ENCODE peak calls at places on chromosomes 6 and 20, in eight cellular contexts. L is CD8-positive, alpha-beta T cell; S is mucosa of descending colon; U is caudate nucleus; V is NCI-H69; K is psoas muscle; N is stimulated activated CD8-positive, alpha-beta memory T cell treated with anti-CD3 and anti-CD28 coated beads, Interleukin-15, amount 100 ng/mL, for 1 hour; Q is dermis blood vessel endothelial cell. J is an unnamed sample.

GRCh38 chr6:130132286-130132701 is 90.5 kb downstream of the SAMD3 start:
- DNase-seq in L (peak), S (peak), U (no peak), V (no peak), K (no peak), N (peak), Q (no peak), J (peak)

GRCh38 chr6:137432054-137432545 is 62.1 kb downstream of the OLIG3 start:
- DNase-seq in L (no peak), S (no peak), U (no peak), V (peak), K (no peak), N (no peak), Q (no peak), J (no peak)

GRCh38 chr6:50449128-50449527 is 264.2 kb upstream of the TFAP2D start:
- DNase-seq in L (no peak), S (no peak), U (no peak), V (no peak), K (no peak), N (no peak), Q (no peak), J (no peak)

GRCh38 chr6:3876866-3877265 is 27.7 kb downstream of the FAM50B start:
- DNase-seq in L (no peak), S (no peak), U (no peak), V (no peak), K (no peak), N (no peak), Q (peak), J (no peak)

GRCh38 chr6:46072866-46073265 is 56.9 kb upstream of the ENPP4 start:
- DNase-seq in L (no peak), S (no peak), U (no peak), V (no peak), K (no peak), N (no peak), Q (no peak), J (no peak)

GRCh38 chr6:152136449-152136825 is 329.0 kb downstream of the ESR1 start:
- DNase-seq in L (no peak), S (no peak), U (no peak), V (peak), K (no peak), N (no peak), Q (peak), J (no peak)

GRCh38 chr6:138503881-138504680 is 4.8 kb upstream of the NHSL1 start:
- DNase-seq in L (no peak), S (peak), U (no peak), V (no peak), K (no peak), N (no peak), Q (no peak), J (no peak)

GRCh38 chr6:23414922-23415321 is 711.1 kb upstream of the NRSN1 start:
- DNase-seq in L (no peak), S (no peak), U (no peak), V (no peak), K (no peak), N (no peak), Q (no peak), J (no peak)

GRCh38 chr6:119333707-119334295 is 15.8 kb downstream of the MAN1A1 start:
- DNase-seq in L (no peak), S (no peak), U (no peak), V (peak), K (no peak), N (no peak), Q (peak), J (no peak)

GRCh38 chr6:11575408-11576033 is 38.0 kb downstream of the TMEM170B start:
- DNase-seq in L (peak), S (peak), U (no peak), V (peak), K (no peak), N (peak), Q (peak), J (peak)

GRCh38 chr20:42442728-42443127 is 747.0 kb downstream of the PTPRT start:
- DNase-seq in L (no peak), S (peak), U (no peak), V (no peak), K (peak), N (no peak), Q (no peak), J (no peak)

GRCh38 chr6:21615504-21615903 is 22.0 kb downstream of the SOX4 start:
- DNase-seq in L (no peak), S (no peak), U (no peak), V (peak), K (no peak), N (no peak), Q (peak), J (no peak)

GRCh38 chr20:58213112-58213511 is 15.3 kb downstream of the ANKRD60 start:
- DNase-seq in L (no peak), S (no peak), U (no peak), V (peak), K (no peak), N (no peak), Q (peak), J (no peak)

GRCh38 chr6:11744753-11745152 is 33.9 kb downstream of the ADTRP start:
- DNase-seq in L (no peak), S (peak), U (no peak), V (no peak), K (peak), N (no peak), Q (peak), J (no peak)

GRCh38 chr20:12847862-12848261 is 160.9 kb upstream of the SPTLC3 start:
- DNase-seq in L (no peak), S (no peak), U (no peak), V (no peak), K (no peak), N (no peak), Q (no peak), J (no peak)

GRCh38 chr20:10730629-10731183 is 56.9 kb upstream of the JAG1 start:
- DNase-seq in L (no peak), S (no peak), U (no peak), V (no peak), K (no peak), N (no peak), Q (no peak), J (no peak)

GRCh38 chr6:3527797-3528067 is 70.9 kb upstream of the SLC22A23 start:
- DNase-seq in L (no peak), S (no peak), U (no peak), V (no peak), K (no peak), N (no peak), Q (no peak), J (no peak)

GRCh38 chr20:17565164-17565845 is 4.6 kb upstream of the DSTN start:
- DNase-seq in L (no peak), S (no peak), U (no peak), V (peak), K (no peak), N (no peak), Q (no peak), J (no peak)

GRCh38 chr6:128463942-128464341 is 56.5 kb downstream of the PTPRK start:
- DNase-seq in L (no peak), S (no peak), U (no peak), V (peak), K (no peak), N (no peak), Q (peak), J (no peak)

GRCh38 chr6:110034637-110035096 is 56.6 kb downstream of the GPR6 start:
- DNase-seq in L (no peak), S (no peak), U (no peak), V (no peak), K (no peak), N (no peak), Q (no peak), J (no peak)

GRCh38 chr6:44446626-44447297 is 59.3 kb downstream of the CDC5L start:
- DNase-seq in L (no peak), S (no peak), U (no peak), V (peak), K (no peak), N (no peak), Q (no peak), J (no peak)

GRCh38 chr6:21905531-21905930 is 312.0 kb downstream of the SOX4 start:
- DNase-seq in L (no peak), S (no peak), U (no peak), V (no peak), K (no peak), N (no peak), Q (no peak), J (no peak)

GRCh38 chr6:122717350-122717749 is 62.2 kb upstream of the FABP7 start:
- DNase-seq in L (no peak), S (no peak), U (no peak), V (peak), K (no peak), N (no peak), Q (no peak), J (no peak)

GRCh38 chr6:157263146-157263545 is 60.2 kb downstream of the TMEM242 start:
- DNase-seq in L (no peak), S (no peak), U (no peak), V (no peak), K (no peak), N (no peak), Q (peak), J (no peak)

GRCh38 chr6:150683320-150683719 is 83.6 kb downstream of the PLEKHG1 start:
- DNase-seq in L (no peak), S (no peak), U (no peak), V (no peak), K (peak), N (no peak), Q (peak), J (no peak)

GRCh38 chr6:110033101-110033500 is 55.0 kb downstream of the GPR6 start:
- DNase-seq in L (no peak), S (no peak), U (no peak), V (no peak), K (no peak), N (no peak), Q (no peak), J (no peak)

GRCh38 chr6:95577317-95578105 is at the start of gene MANEA:
- DNase-seq in L (peak), S (peak), U (peak), V (peak), K (peak), N (peak), Q (peak), J (peak)

GRCh38 chr6:84272298-84272697 is 44.9 kb upstream of the CEP162 start:
- DNase-seq in L (no peak), S (no peak), U (no peak), V (no peak), K (no peak), N (no peak), Q (no peak), J (no peak)

GRCh38 chr6:55782275-55782674 is 93.1 kb downstream of the BMP5 start:
- DNase-seq in L (no peak), S (no peak), U (no peak), V (no peak), K (no peak), N (no peak), Q (no peak), J (no peak)

GRCh38 chr20:36149469-36149868 is 5.1 kb upstream of the EPB41L1 start:
- DNase-seq in L (no peak), S (no peak), U (no peak), V (peak), K (peak), N (no peak), Q (no peak), J (no peak)

GRCh38 chr20:56870271-56870670 is 241.2 kb downstream of the TFAP2C start:
- DNase-seq in L (no peak), S (no peak), U (no peak), V (no peak), K (no peak), N (no peak), Q (no peak), J (no peak)

GRCh38 chr6:159170999-159171712 is 2.0 kb downstream of the FNDC1 start:
- DNase-seq in L (no peak), S (no peak), U (no peak), V (no peak), K (no peak), N (no peak), Q (no peak), J (no peak)

GRCh38 chr20:9739991-9740390 is 98.9 kb downstream of the PAK5 start:
- DNase-seq in L (no peak), S (no peak), U (no peak), V (no peak), K (no peak), N (no peak), Q (no peak), J (no peak)

GRCh38 chr6:13295576-13295975 is 32.8 kb downstream of the TBC1D7 start:
- DNase-seq in L (no peak), S (no peak), U (no peak), V (no peak), K (no peak), N (no peak), Q (no peak), J (no peak)

GRCh38 chr20:12394786-12395185 is 477.1 kb downstream of the BTBD3 start:
- DNase-seq in L (no peak), S (no peak), U (no peak), V (peak), K (no peak), N (no peak), Q (no peak), J (no peak)

GRCh38 chr20:51928931-51929330 is 126.6 kb upstream of the SALL4 start:
- DNase-seq in L (no peak), S (no peak), U (no peak), V (no peak), K (no peak), N (no peak), Q (peak), J (no peak)

GRCh38 chr20:33282991-33283555 is at the start of gene BPIFB1:
- DNase-seq in L (no peak), S (no peak), U (no peak), V (peak), K (no peak), N (no peak), Q (no peak), J (no peak)

GRCh38 chr6:141829566-141829965 is 303.2 kb upstream of the GJE1 start:
- DNase-seq in L (no peak), S (no peak), U (no peak), V (no peak), K (no peak), N (no peak), Q (no peak), J (no peak)